ENCODE peak calls at places on chromosomes 2 and 18, in four cellular contexts. T, A, I and V are unnamed samples.

GRCh38 chr2:142190805-142191204 is 60.0 kb upstream of the LRP1B start:
- DNase-seq in A (no peak), I (no peak), T (no peak), V (peak; percentile 22)

GRCh38 chr2:140539506-140539905 is 1591.3 kb downstream of the LRP1B start:
- DNase-seq in I (no peak), T (no peak), A (no peak), V (no peak)

GRCh38 chr2:3728104-3729054 is 25.0 kb downstream of the DCDC2C start:
- DNase-seq in I (peak; percentile 71), T (peak; percentile 72), A (peak; percentile 33), V (no peak)

GRCh38 chr18:77165489-77166415 is 33.2 kb upstream of the MBP start:
- DNase-seq in I (no peak), A (no peak), T (no peak), V (no peak)

GRCh38 chr2:167509585-167509984 is 621.3 kb downstream of the XIRP2 start:
- DNase-seq in T (peak; percentile 31), A (no peak), I (peak; percentile 8), V (peak; percentile 31)

GRCh38 chr18:52341617-52342381 is 1.8 kb downstream of the DCC start:
- DNase-seq in A (no peak), I (peak; percentile 73), T (peak; percentile 50), V (peak; percentile 58)

GRCh38 chr18:55111271-55111670 is 152.0 kb upstream of the CCDC68 start:
- DNase-seq in T (no peak), A (no peak), I (no peak), V (no peak)

GRCh38 chr2:15579641-15580040 is 12.0 kb upstream of the DDX1 start:
- DNase-seq in T (no peak), I (no peak), A (no peak), V (peak; percentile 38)

GRCh38 chr18:58603365-58604067 is 25.4 kb downstream of the ALPK2 start:
- DNase-seq in I (no peak), A (no peak), T (no peak), V (no peak)

GRCh38 chr2:101341901-101342624 is 33.6 kb upstream of the RNF149 start:
- DNase-seq in T (peak; percentile 89), I (peak; percentile 82), A (peak; percentile 52), V (peak; percentile 87)

GRCh38 chr2:99680946-99681345 is 191.1 kb upstream of the REV1 start:
- DNase-seq in A (no peak), I (no peak), T (no peak), V (no peak)

GRCh38 chr2:240060977-240061591 is 7.8 kb upstream of the OR6B3 start:
- DNase-seq in I (peak; percentile 65), A (peak; percentile 54), T (peak; percentile 67), V (no peak)

GRCh38 chr2:204255469-204255868 is 289.8 kb upstream of the PARD3B start:
- DNase-seq in A (no peak), I (no peak), T (no peak), V (no peak)

GRCh38 chr18:3360211-3360610 is 89.8 kb upstream of the TGIF1 start:
- DNase-seq in T (no peak), A (no peak), I (peak; percentile 95), V (peak; percentile 86)

GRCh38 chr2:97871096-97871780 is 124.5 kb downstream of the TMEM131 start:
- DNase-seq in T (no peak), A (peak; percentile 60), I (no peak), V (no peak)

GRCh38 chr2:108278631-108279030 is 10.1 kb upstream of the SULT1C2 start:
- DNase-seq in I (no peak), T (no peak), A (no peak), V (no peak)

GRCh38 chr2:133732982-133733670 is 164.9 kb upstream of the NCKAP5 start:
- DNase-seq in A (no peak), I (no peak), T (no peak), V (no peak)

GRCh38 chr2:101264360-101264939 is 11.8 kb downstream of the CNOT11 start:
- DNase-seq in T (no peak), A (no peak), I (no peak), V (no peak)

GRCh38 chr2:102080451-102081054 is 62.0 kb upstream of the IL1R1 start:
- DNase-seq in A (peak; percentile 41), I (no peak), T (no peak), V (no peak)

GRCh38 chr2:71861186-71862160 is 286.2 kb downstream of the CYP26B1 start:
- DNase-seq in I (no peak), A (no peak), T (no peak), V (no peak)

GRCh38 chr2:37871453-37872191 is 53.5 kb upstream of the RMDN2 start:
- DNase-seq in I (no peak), A (no peak), T (peak; percentile 53), V (no peak)

GRCh38 chr2:109560265-109560664 is 53.5 kb downstream of the SEPTIN10 start:
- DNase-seq in T (no peak), I (no peak), A (no peak), V (no peak)

GRCh38 chr18:45777393-45777792 is 48.1 kb upstream of the SIGLEC15 start:
- DNase-seq in I (no peak), T (no peak), A (no peak), V (no peak)

GRCh38 chr2:241659150-241659739 is 21.8 kb downstream of the ATG4B start:
- DNase-seq in I (peak; percentile 61), A (no peak), T (peak; percentile 74), V (peak; percentile 72)

GRCh38 chr18:57898506-57899124 is 95.5 kb upstream of the ATP8B1 start:
- DNase-seq in T (no peak), A (no peak), I (no peak), V (no peak)

GRCh38 chr2:170481201-170481600 is 233.9 kb upstream of the SP5 start:
- DNase-seq in T (no peak), A (no peak), I (no peak), V (no peak)

GRCh38 chr2:79235135-79235534 is 75.6 kb upstream of the REG3A start:
- DNase-seq in A (no peak), I (peak; percentile 10), T (no peak), V (no peak)

GRCh38 chr18:11176416-11176815 is 27.0 kb upstream of the PIEZO2 start:
- DNase-seq in A (no peak), T (no peak), I (no peak), V (no peak)

GRCh38 chr2:50066858-50067257 is 912.5 kb upstream of the FSHR start:
- DNase-seq in A (no peak), I (no peak), T (no peak), V (no peak)

GRCh38 chr2:158797963-158798700 is 3.0 kb downstream of the DAPL1 start:
- DNase-seq in A (no peak), I (no peak), T (no peak), V (no peak)

GRCh38 chr18:22250591-22250996 is 81.2 kb downstream of the GATA6 start:
- DNase-seq in A (peak; percentile 74), I (peak; percentile 10), T (no peak), V (no peak)

GRCh38 chr2:69997296-69998184 is 36.1 kb upstream of the ASPRV1 start:
- DNase-seq in T (peak; percentile 51), I (no peak), A (peak; percentile 57), V (peak; percentile 53)

GRCh38 chr2:177711472-177712276 is 319.1 kb downstream of the AGPS start:
- DNase-seq in I (no peak), T (no peak), A (no peak), V (no peak)

GRCh38 chr2:71637736-71638135 is 184.4 kb downstream of the DYSF start:
- DNase-seq in I (no peak), A (no peak), T (no peak), V (peak; percentile 10)

GRCh38 chr18:29004921-29005320 is 828.0 kb upstream of the CDH2 start:
- DNase-seq in A (no peak), I (peak; percentile 16), T (no peak), V (no peak)

GRCh38 chr2:120278901-120279300 is 26.2 kb downstream of the RALB start:
- DNase-seq in I (peak; percentile 70), A (no peak), T (no peak), V (no peak)

GRCh38 chr2:163794635-163795034 is 58.8 kb upstream of the FIGN start:
- DNase-seq in A (no peak), I (no peak), T (no peak), V (no peak)

GRCh38 chr2:25165992-25166618 is 2.3 kb downstream of the POMC start:
- DNase-seq in A (peak; percentile 35), T (peak; percentile 29), I (peak; percentile 63), V (peak; percentile 79)

GRCh38 chr2:8728305-8729015 is 46.6 kb downstream of the ID2 start:
- DNase-seq in A (no peak), I (no peak), T (no peak), V (no peak)
- H2AFZ ChIP-seq in A (no peak overlapping the region), I (no peak overlapping the region), T (no peak overlapping the region), V (no peak overlapping the region)

DNA sequence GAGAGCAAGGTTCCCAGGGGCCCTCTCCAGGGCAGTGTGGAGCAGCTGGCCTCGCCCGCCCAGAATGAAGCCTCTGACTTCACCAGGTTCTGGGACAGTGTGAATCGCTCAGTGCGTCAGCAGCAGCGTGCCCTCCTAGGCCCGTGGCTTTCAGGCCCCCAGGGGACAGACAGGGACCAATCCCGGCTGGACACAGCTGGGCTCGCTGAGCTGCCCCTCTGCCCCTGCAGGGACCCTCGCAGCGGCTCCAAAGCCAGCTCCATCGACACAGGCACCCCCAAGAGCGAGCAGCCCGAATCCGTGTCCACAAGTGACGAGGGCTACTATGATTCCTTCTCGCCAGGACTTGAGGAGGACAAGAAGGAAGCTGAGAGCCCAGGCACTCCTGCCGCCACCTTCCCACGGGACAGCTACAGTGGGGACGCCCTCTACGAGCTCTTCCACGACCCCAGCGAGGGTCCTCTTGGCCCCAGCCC is 7.6 kb downstream of the AMER3 start:
- DNase-seq in T (no peak), I (no peak), A (no peak), V (peak; percentile 24)
- H2AFZ ChIP-seq in T (no peak overlapping the region), I (no peak overlapping the region), A (no peak overlapping the region), V (no peak overlapping the region)

GRCh38 chr2:238065447-238065846 is 4.6 kb downstream of the SCLY start:
- DNase-seq in I (no peak), A (no peak), T (no peak), V (no peak)

GRCh38 chr2:238061310-238062202 is 755 bp downstream of the SCLY start:
- DNase-seq in A (no peak), I (peak; percentile 62), T (peak; percentile 52), V (peak; percentile 67)

GRCh38 chr2:238063414-238064189 is 2.8 kb downstream of the SCLY start:
- DNase-seq in I (peak; percentile 15), A (no peak), T (no peak), V (no peak)

GRCh38 chr2:238066218-238066617 is 5.4 kb downstream of the SCLY start:
- DNase-seq in T (no peak), I (no peak), A (no peak), V (no peak)

DNA sequence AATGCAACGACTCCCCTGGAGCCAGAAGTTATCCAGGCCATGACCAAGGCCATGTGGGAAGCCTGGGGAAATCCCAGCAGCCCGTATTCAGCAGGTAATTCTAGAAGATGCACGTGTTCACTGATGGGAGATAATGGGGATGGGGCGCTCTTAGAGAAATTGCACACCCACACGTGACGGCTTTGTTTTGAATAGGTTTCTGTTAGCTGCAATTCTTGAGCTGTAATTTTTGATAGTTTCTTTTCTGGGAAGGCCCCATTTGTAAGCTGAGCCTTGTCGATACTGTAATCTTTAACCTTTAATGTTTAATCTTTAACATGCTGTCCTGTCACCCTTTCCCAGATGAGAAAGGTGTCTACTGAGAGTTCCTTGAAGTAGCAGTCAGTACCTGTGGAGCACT is 3.6 kb downstream of the SCLY start:
- DNase-seq in A (no peak), I (no peak), T (peak; percentile 54), V (no peak)
- H2AFZ ChIP-seq in A (no peak overlapping the region), I (no peak overlapping the region), T (no peak overlapping the region), V (no peak overlapping the region)

GRCh38 chr2:188902906-188903305 is 71.3 kb upstream of the COL3A1 start:
- DNase-seq in I (no peak), A (no peak), T (no peak), V (no peak)
- H2AFZ ChIP-seq in I (no peak overlapping the region), A (peak overlapping the region; percentile 89), T (no peak overlapping the region), V (no peak overlapping the region)